ENCODE peak calls at places on chromosome 1, in five cellular contexts. A is GM23338, J is K562, R is HCT116, K is hepatocyte. Y is an unnamed sample.

GRCh38 chr1:213055767-213056166 is 4.7 kb downstream of the RPS6KC1 start:
- DNase-seq in J (no peak), A (no peak), K (no peak), R (no peak), Y (no peak)

GRCh38 chr1:22245716-22246115 is 102.8 kb upstream of the WNT4 start:
- DNase-seq in J (no peak), K (no peak), A (peak; percentile 43), R (no peak), Y (no peak)

GRCh38 chr1:170221495-170221894 is 75.7 kb downstream of the NTMT2 start:
- DNase-seq in K (no peak), J (no peak), R (no peak), A (no peak), Y (no peak)

GRCh38 chr1:168499094-168500049 is 44.4 kb downstream of the XCL2 start:
- DNase-seq in K (no peak), A (no peak), J (no peak), R (no peak), Y (no peak)

GRCh38 chr1:55284856-55285255 is 69.7 kb upstream of the USP24 start:
- DNase-seq in A (peak; percentile 64), J (no peak), R (peak; percentile 29), K (peak; percentile 66), Y (peak; percentile 42)

GRCh38 chr1:173507847-173508209 is 30.7 kb downstream of the PRDX6 start:
- DNase-seq in A (peak; percentile 11), J (no peak), K (no peak), R (no peak), Y (no peak)

GRCh38 chr1:10195570-10195969 is 14.8 kb upstream of the KIF1B start:
- DNase-seq in R (peak; percentile 13), K (peak; percentile 40), J (no peak), A (no peak), Y (no peak)

GRCh38 chr1:246034630-246035029 is 472.4 kb downstream of the SMYD3 start:
- DNase-seq in A (no peak), J (no peak), R (no peak), K (no peak), Y (no peak)

GRCh38 chr1:30899577-30900389 is 8.8 kb downstream of the SDC3 start:
- DNase-seq in A (no peak), J (no peak), R (no peak), K (no peak), Y (no peak)

GRCh38 chr1:109767596-109768334 is 4.0 kb upstream of the EPS8L3 start:
- DNase-seq in A (no peak), R (no peak), J (no peak), K (no peak), Y (no peak)

GRCh38 chr1:150362721-150363425 is 1.1 kb upstream of the RPRD2 start:
- DNase-seq in R (no peak), K (no peak), J (no peak), A (peak; percentile 13), Y (no peak)

GRCh38 chr1:93155335-93155734 is 24.9 kb downstream of the TMED5 start:
- DNase-seq in K (no peak), J (no peak), R (no peak), A (peak; percentile 17), Y (no peak)

GRCh38 chr1:166485620-166486019 is 318.8 kb upstream of the FAM78B start:
- DNase-seq in A (no peak), K (no peak), R (no peak), J (no peak), Y (no peak)

GRCh38 chr1:41475859-41476567 is 8.5 kb downstream of the EDN2 start:
- DNase-seq in A (no peak), K (no peak), R (no peak), J (no peak), Y (no peak)

GRCh38 chr1:109502368-109502851 is 7.1 kb downstream of the AMIGO1 start:
- DNase-seq in J (no peak), R (no peak), K (no peak), A (no peak), Y (peak; percentile 46)

GRCh38 chr1:151539321-151540020 is 638 bp upstream of the TUFT1 start:
- DNase-seq in J (peak; percentile 66), K (peak; percentile 95), R (peak; percentile 95), A (peak; percentile 92), Y (peak; percentile 10)

GRCh38 chr1:113109908-113110554 is 37.0 kb downstream of the LRIG2 start:
- DNase-seq in J (peak; percentile 23), A (no peak), R (no peak), K (peak; percentile 35), Y (no peak)

GRCh38 chr1:202618387-202619022 is 91.7 kb downstream of the SYT2 start:
- DNase-seq in R (no peak), A (no peak), K (no peak), J (no peak), Y (no peak)

GRCh38 chr1:100343897-100344296 is 8.4 kb upstream of the CDC14A start:
- DNase-seq in A (peak; percentile 26), R (no peak), J (no peak), K (no peak), Y (no peak)

GRCh38 chr1:181768216-181768929 is 285.1 kb downstream of the CACNA1E start:
- DNase-seq in A (no peak), R (no peak), J (no peak), K (no peak), Y (no peak)

DNA sequence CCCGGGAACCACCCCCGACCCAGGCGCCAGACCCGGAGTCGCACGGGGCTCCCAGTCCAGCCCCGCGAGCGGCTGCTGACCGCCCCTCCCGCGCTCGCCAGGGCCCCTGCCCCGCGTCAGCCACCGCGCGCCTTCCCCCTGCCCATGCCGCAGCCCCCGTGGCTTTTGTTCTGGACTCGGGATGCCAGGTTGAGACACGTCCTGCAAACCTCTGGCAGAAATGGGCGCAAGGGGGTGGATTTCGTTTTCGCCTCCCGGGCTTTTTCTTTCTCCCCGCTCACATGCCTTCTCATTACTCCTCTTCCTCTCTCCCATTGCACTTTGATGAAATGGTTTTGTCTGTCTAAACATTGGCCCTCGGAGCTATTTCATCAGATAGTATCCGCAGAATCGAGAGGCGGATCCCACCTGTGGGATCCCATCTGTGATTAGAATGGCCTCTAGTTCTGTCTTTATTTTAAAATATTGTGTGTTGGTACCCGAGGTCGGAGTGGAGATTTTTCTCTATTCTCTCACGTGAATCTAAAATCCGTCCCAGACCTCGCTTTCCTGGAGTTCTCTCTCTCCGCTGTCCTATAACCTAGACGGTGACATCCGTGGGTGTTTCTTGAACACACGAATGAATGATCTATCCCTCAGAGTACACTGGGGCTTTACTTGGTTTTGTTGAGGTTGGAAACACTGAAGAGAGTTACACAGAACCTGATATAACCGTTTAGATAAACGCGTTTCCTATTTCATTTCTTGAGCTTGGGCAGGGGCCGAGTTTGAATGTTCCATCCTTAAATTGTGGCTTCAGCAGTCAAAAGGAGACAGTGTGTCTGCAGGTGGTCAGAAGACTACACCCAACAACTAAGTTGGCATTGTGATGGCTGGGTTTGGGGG is 1.9 kb downstream of the EDARADD start:
- DNase-seq in K (no peak), A (peak; percentile 54), R (no peak), J (peak; percentile 39), Y (peak; percentile 4)
- TF ChIP-seq EZH2 in K (no peak), A (no peak), R (no peak), J (no peak), Y (no peak)

DNA sequence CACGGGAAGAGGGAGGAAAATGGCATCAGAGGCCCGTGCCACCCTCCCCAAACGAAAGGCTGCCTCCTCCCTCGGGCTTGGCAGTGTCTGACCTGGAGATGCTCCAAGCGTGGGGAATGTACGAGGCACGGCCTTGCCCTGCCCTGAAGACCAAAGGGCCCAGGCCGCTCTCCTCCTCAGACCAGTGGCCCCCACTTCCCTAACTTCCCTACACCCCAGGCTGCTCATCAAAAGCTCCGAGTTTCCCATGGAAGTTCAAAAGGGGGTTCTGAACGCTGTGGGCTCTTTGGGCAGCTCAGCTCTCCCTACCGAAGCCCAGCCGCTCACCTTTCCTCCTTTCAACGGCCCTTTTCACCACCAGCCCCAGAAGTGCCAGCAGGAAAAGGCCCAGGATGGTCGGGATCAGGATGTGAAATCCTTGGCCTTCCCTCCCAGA is 11.8 kb downstream of the FCMR start:
- DNase-seq in R (no peak), J (no peak), A (peak; percentile 53), K (no peak), Y (no peak)
- TF ChIP-seq EZH2 in R (no peak), J (no peak), A (no peak), K (peak; percentile 5), Y (no peak)

GRCh38 chr1:63317007-63317813 is 5.2 kb upstream of the FOXD3 start:
- DNase-seq in K (peak; percentile 77), J (peak; percentile 83), R (peak; percentile 78), A (peak; percentile 98), Y (no peak)

GRCh38 chr1:63317814-63318156 is 4.6 kb upstream of the FOXD3 start:
- DNase-seq in J (no peak), K (no peak), R (no peak), A (peak; percentile 73), Y (no peak)

GRCh38 chr1:63320024-63320799 is 2.2 kb upstream of the FOXD3 start:
- DNase-seq in A (peak; percentile 74), J (no peak), K (peak; percentile 6), R (no peak), Y (no peak)

GRCh38 chr1:63319069-63320023 is 3.0 kb upstream of the FOXD3 start:
- DNase-seq in K (no peak), R (no peak), J (no peak), A (peak; percentile 70), Y (no peak)

DNA sequence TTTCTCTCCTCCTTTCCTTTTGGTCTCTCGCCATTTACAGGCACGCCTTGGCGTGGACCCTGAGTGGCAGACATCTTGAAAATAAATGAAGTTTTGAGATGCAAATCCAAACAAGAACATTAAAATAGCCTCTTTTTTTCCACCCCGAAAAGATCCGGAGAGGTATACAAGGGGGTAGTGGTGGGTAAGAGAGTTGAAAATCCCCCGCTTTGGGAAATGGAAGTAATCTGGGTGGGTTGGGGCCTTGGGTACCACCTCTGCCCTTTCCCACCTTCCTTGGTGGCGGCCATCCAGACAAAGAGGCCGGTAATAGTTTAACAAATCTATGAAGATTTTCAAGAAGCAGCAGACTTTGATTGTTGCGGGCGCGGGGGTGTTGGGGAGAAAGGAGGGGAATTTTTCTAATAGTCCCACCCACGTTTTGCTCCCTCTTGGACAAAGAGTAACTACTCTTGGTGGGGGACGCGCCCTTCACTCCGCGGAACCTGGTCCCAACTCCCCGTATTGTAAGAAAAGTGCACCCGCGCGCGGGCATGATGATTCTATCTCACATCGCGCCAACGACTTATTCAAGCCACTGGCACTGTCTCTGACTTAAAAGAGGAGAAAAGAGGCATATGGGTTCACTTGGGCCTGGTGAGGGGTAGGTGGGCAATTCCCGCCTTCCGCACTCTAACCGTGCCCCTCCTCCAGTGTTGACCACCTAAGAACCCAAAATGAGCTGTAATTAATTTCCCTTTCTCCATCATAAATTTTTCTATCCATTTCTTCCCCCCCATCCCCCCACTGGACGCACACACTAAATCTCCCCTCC is 3.9 kb upstream of the FOXD3 start:
- DNase-seq in A (peak; percentile 39), J (no peak), R (no peak), K (no peak), Y (no peak)
- TF ChIP-seq EZH2 in A (peak; percentile 37), J (no peak), R (no peak), K (no peak), Y (no peak)

DNA sequence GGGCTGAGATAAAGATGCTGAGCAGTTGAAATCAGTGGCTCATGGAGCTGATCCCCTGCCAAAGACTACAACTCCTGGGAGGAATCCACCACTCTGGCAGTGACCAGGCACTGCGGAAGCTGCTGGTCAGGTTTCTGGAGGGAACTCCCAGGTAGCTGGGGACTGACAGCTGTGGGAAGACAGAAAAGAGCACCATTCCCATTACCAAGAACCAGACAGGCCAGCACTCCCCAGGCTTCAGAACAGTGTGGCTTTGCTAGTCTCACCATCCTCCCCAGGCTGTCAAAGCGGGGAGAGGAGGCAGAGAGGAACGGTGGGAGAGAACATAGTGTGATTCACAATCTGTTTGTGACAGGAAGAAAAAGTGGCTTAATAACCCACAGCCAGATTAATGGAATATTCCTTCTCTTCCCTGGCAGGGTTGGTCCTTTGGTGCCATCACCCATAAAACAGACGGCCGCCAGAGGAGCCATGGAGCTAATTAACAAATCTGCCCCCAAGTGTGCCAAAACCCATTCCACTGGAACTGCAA is 92.1 kb downstream of the MAB21L3 start:
- DNase-seq in A (peak; percentile 20), R (no peak), K (no peak), J (no peak), Y (no peak)
- TF ChIP-seq EZH2 in A (no peak), R (no peak), K (no peak), J (no peak), Y (no peak)

Y was measured in DND-41.